ENCODE peak calls at places on chromosomes 4 and X, in nine cellular contexts. D is IMR-90, T is NCI-H446 treated with DMSO at 0.1 percent for 48 hours, S is NCI-H1436, P is AG09309, C is COR-L47, E is hepatic stellate cell, V is Karpas-422, M is cardiac muscle cell. O is an unnamed sample.

GRCh38 chr4:62881901-62882300 is 1527.3 kb downstream of the TECRL start:
- DNase-seq in D (no peak), T (no peak), S (no peak), P (no peak), C (no peak), E (no peak), V (no peak), M (no peak), O (no peak)

GRCh38 chr4:8709050-8709728 is 116.6 kb downstream of the CPZ start:
- DNase-seq in D (no peak), T (no peak), S (no peak), P (no peak), C (no peak), E (no peak), V (no peak), M (no peak), O (no peak)

GRCh38 chr4:26931961-26932360 is 71.3 kb downstream of the STIM2 start:
- DNase-seq in D (no peak), T (no peak), S (no peak), P (no peak), C (no peak), E (no peak), V (no peak), M (no peak), O (peak)

GRCh38 chrX:96102997-96103396 is 581.6 kb upstream of the DIAPH2 start:
- DNase-seq in D (no peak), T (peak), S (no peak), P (no peak), C (no peak), E (no peak), V (no peak), M (no peak), O (no peak)

GRCh38 chr4:11801466-11802446 is 373.1 kb upstream of the HS3ST1 start:
- DNase-seq in D (no peak), T (no peak), S (no peak), P (no peak), C (no peak), E (no peak), V (no peak), M (no peak), O (no peak)

GRCh38 chr4:100986360-100986868 is 360.9 kb downstream of the PPP3CA start:
- DNase-seq in D (no peak), T (no peak), S (no peak), P (no peak), C (no peak), E (no peak), V (no peak), M (peak), O (no peak)

GRCh38 chr4:17846256-17846655 is 35.5 kb downstream of the NCAPG start:
- DNase-seq in D (peak), T (no peak), S (no peak), P (no peak), C (no peak), E (peak), V (no peak), M (no peak), O (no peak)

GRCh38 chr4:147285751-147286150 is 195.1 kb upstream of the EDNRA start:
- DNase-seq in D (peak), T (no peak), S (no peak), P (no peak), C (no peak), E (no peak), V (no peak), M (no peak), O (no peak)

GRCh38 chr4:185912779-185913178 is 100.8 kb upstream of the SORBS2 start:
- DNase-seq in D (no peak), T (no peak), S (no peak), P (peak), C (peak), E (no peak), V (no peak), M (no peak), O (no peak)

GRCh38 chr4:153138736-153139135 is 65.5 kb upstream of the TRIM2 start:
- DNase-seq in D (no peak), T (no peak), S (peak), P (no peak), C (no peak), E (no peak), V (no peak), M (no peak), O (peak)

GRCh38 chr4:153651041-153651960 is 32.8 kb upstream of the TLR2 start:
- DNase-seq in D (no peak), T (peak), S (no peak), P (no peak), C (peak), E (no peak), V (peak), M (no peak), O (peak)

GRCh38 chr4:167897116-167897515 is 195.2 kb upstream of the ANXA10 start:
- DNase-seq in D (peak), T (no peak), S (no peak), P (peak), C (no peak), E (no peak), V (no peak), M (peak), O (no peak)

GRCh38 chr4:113411496-113411938 is 350.0 kb downstream of the CAMK2D start:
- DNase-seq in D (peak), T (no peak), S (no peak), P (peak), C (no peak), E (no peak), V (peak), M (no peak), O (no peak)

GRCh38 chr4:74990276-74990675 is 57.4 kb downstream of the PARM1 start:
- DNase-seq in D (no peak), T (peak), S (no peak), P (no peak), C (no peak), E (no peak), V (no peak), M (no peak), O (no peak)

GRCh38 chrX:57952320-57952678 is 42.0 kb upstream of the ZXDA start:
- DNase-seq in D (no peak), T (no peak), S (no peak), P (no peak), C (no peak), E (no peak), V (no peak), M (no peak), O (no peak)

GRCh38 chrX:28609917-28610613 is 22.8 kb downstream of the IL1RAPL1 start:
- DNase-seq in D (no peak), T (no peak), S (no peak), P (no peak), C (peak), E (no peak), V (no peak), M (no peak), O (no peak)

GRCh38 chr4:2936773-2937145 is 26.4 kb downstream of the NOP14 start:
- DNase-seq in D (peak), T (no peak), S (no peak), P (no peak), C (no peak), E (no peak), V (peak), M (no peak), O (no peak)

GRCh38 chrX:8067754-8068469 is 103.2 kb downstream of the VCX2 start:
- DNase-seq in D (peak), T (no peak), S (no peak), P (no peak), C (no peak), E (no peak), V (no peak), M (no peak), O (no peak)

GRCh38 chr4:150046728-150047217 is 31.5 kb upstream of the DCLK2 start:
- DNase-seq in D (no peak), T (no peak), S (no peak), P (no peak), C (no peak), E (no peak), V (no peak), M (no peak), O (no peak)

GRCh38 chr4:146175541-146176453 is at the start of gene LSM6:
- DNase-seq in D (peak), T (peak), S (peak), P (peak), C (peak), E (peak), V (peak), M (peak), O (peak)

GRCh38 chr4:127656047-127656680 is 23.4 kb downstream of the INTU start:
- DNase-seq in D (no peak), T (no peak), S (no peak), P (no peak), C (no peak), E (no peak), V (no peak), M (no peak), O (no peak)

GRCh38 chr4:1374706-1375045 is 27.7 kb downstream of the UVSSA start:
- DNase-seq in D (no peak), T (no peak), S (no peak), P (no peak), C (no peak), E (no peak), V (no peak), M (no peak), O (no peak)

GRCh38 chrX:102899940-102900916 is 36.8 kb upstream of the RAB40AL start:
- DNase-seq in D (peak), T (no peak), S (peak), P (peak), C (peak), E (peak), V (peak), M (peak), O (peak)

GRCh38 chr4:186840771-186841301 is 117.2 kb upstream of the FAT1 start:
- DNase-seq in D (no peak), T (no peak), S (no peak), P (no peak), C (no peak), E (no peak), V (no peak), M (no peak), O (no peak)

GRCh38 chr4:121360496-121360895 is 20.3 kb downstream of the QRFPR start:
- DNase-seq in D (peak), T (no peak), S (no peak), P (no peak), C (no peak), E (no peak), V (no peak), M (no peak), O (no peak)

GRCh38 chrX:82087699-82088098 is 885.8 kb downstream of the SH3BGRL start:
- DNase-seq in D (no peak), T (no peak), S (no peak), P (no peak), C (peak), E (no peak), V (no peak), M (no peak), O (no peak)

GRCh38 chr4:175998782-175999181 is 66.9 kb upstream of the WDR17 start:
- DNase-seq in D (no peak), T (no peak), S (no peak), P (no peak), C (no peak), E (no peak), V (no peak), M (no peak), O (no peak)

GRCh38 chr4:68617003-68617698 is 41.0 kb upstream of the UGT2B17 start:
- DNase-seq in D (no peak), T (no peak), S (no peak), P (no peak), C (no peak), E (no peak), V (no peak), M (no peak), O (no peak)

GRCh38 chrX:72540318-72540717 is 32.3 kb downstream of the HDAC8 start:
- DNase-seq in D (peak), T (no peak), S (peak), P (no peak), C (peak), E (peak), V (peak), M (peak), O (no peak)

GRCh38 chr4:24112466-24112865 is 222.6 kb upstream of the PPARGC1A start:
- DNase-seq in D (peak), T (no peak), S (no peak), P (no peak), C (no peak), E (no peak), V (no peak), M (no peak), O (no peak)

GRCh38 chr4:55358668-55359067 is 12.6 kb downstream of the SRD5A3 start:
- DNase-seq in D (peak), T (no peak), S (no peak), P (peak), C (no peak), E (peak), V (peak), M (no peak), O (no peak)

GRCh38 chr4:146049802-146050201 is 111.2 kb upstream of the ZNF827 start:
- DNase-seq in D (no peak), T (no peak), S (no peak), P (no peak), C (no peak), E (no peak), V (peak), M (no peak), O (no peak)

O was measured in GF-D8.